ENCODE peak calls at places on chromosomes 1 and 21, in five cellular contexts. L, Y, A, R and W are unnamed samples. For H3K4me1, the result is how much of the 10 kb centered on the place peaks cover.

GRCh38 chr1:119285482-119285881 is 83.1 kb upstream of the HAO2 start:
- DNase-seq in L (no peak), Y (no peak), A (no peak), R (no peak), W (peak)

GRCh38 chr1:239819075-239819474 is 272.6 kb upstream of the FMN2 start:
- DNase-seq in L (no peak), Y (no peak), A (no peak), R (no peak), W (no peak)

GRCh38 chr1:228459091-228459993 is 27.8 kb upstream of the RNF187 start:
- DNase-seq in L (peak), Y (no peak), A (peak), R (no peak), W (no peak)

GRCh38 chr1:147837845-147838363 is 64.7 kb upstream of the GJA8 start:
- DNase-seq in L (no peak), Y (no peak), A (no peak), R (no peak), W (no peak)

GRCh38 chr1:37999434-38000232 is 5.7 kb downstream of the FHL3 start:
- DNase-seq in L (no peak), Y (no peak), A (no peak), R (no peak), W (peak)

GRCh38 chr1:28601696-28602095 is 9.6 kb downstream of the RAB42 start:
- DNase-seq in L (no peak), Y (no peak), A (no peak), R (no peak), W (peak)

GRCh38 chr1:117932576-117932975 is 3.0 kb downstream of the WDR3 start:
- DNase-seq in L (no peak), Y (no peak), A (no peak), R (no peak), W (no peak)

GRCh38 chr21:20997633-20998455 is at the start of gene NCAM2:
- DNase-seq in L (peak), Y (peak), A (peak), R (no peak), W (no peak)

GRCh38 chr1:118317836-118318614 is 133.0 kb upstream of the SPAG17 start:
- DNase-seq in L (no peak), Y (no peak), A (no peak), R (no peak), W (peak)

GRCh38 chr1:180178511-180179161 is 24.0 kb downstream of the QSOX1 start:
- DNase-seq in L (peak), Y (peak), A (peak), R (no peak), W (peak)

GRCh38 chr1:215104283-215104682 is 21.7 kb downstream of the KCNK2 start:
- DNase-seq in L (no peak), Y (no peak), A (no peak), R (no peak), W (no peak)

GRCh38 chr1:237748192-237748591 is 142.5 kb downstream of the ZP4 start:
- DNase-seq in L (no peak), Y (no peak), A (no peak), R (no peak), W (no peak)

GRCh38 chr21:35244514-35244913 is 195.4 kb upstream of the RUNX1 start:
- DNase-seq in L (no peak), Y (no peak), A (no peak), R (no peak), W (no peak)

GRCh38 chr1:94713472-94714141 is 106.5 kb upstream of the SLC44A3 start:
- DNase-seq in L (no peak), Y (no peak), A (peak), R (peak), W (peak)

GRCh38 chr1:7595338-7595737 is 175.8 kb upstream of the VAMP3 start:
- DNase-seq in L (no peak), Y (no peak), A (peak), R (no peak), W (no peak)

GRCh38 chr1:159786465-159786864 is 5.7 kb downstream of the DUSP23 start:
- DNase-seq in L (no peak), Y (no peak), A (no peak), R (no peak), W (no peak)

GRCh38 chr1:97562096-97562495 is 358.7 kb downstream of the DPYD start:
- DNase-seq in L (no peak), Y (no peak), A (no peak), R (no peak), W (no peak)

GRCh38 chr1:203478986-203479385 is 3.4 kb downstream of the PRELP start:
- DNase-seq in L (no peak), Y (no peak), A (no peak), R (no peak), W (no peak)

GRCh38 chr1:224922404-224923164 is 6.9 kb upstream of the DNAH14 start:
- DNase-seq in L (no peak), Y (no peak), A (no peak), R (no peak), W (peak)

GRCh38 chr1:6393400-6394187 is at the start of gene ACOT7:
- DNase-seq in L (peak), Y (peak), A (peak), R (no peak), W (peak)

GRCh38 chr1:223500560-223501425 is 107.6 kb downstream of the CCDC185 start:
- DNase-seq in L (no peak), Y (no peak), A (peak), R (peak), W (no peak)

GRCh38 chr1:90434460-90434859 is 282.6 kb downstream of the BARHL2 start:
- DNase-seq in L (no peak), Y (no peak), A (no peak), R (no peak), W (peak)

GRCh38 chr1:158516966-158517365 is 37.2 kb downstream of the OR6Y1 start:
- DNase-seq in L (no peak), Y (no peak), A (no peak), R (no peak), W (no peak)

GRCh38 chr1:160083968-160084770 is 2.8 kb downstream of the KCNJ9 start:
- DNase-seq in L (peak), Y (peak), A (peak), R (peak), W (no peak)

GRCh38 chr21:40166291-40166843 is 299.1 kb downstream of the PCP4 start:
- DNase-seq in L (no peak), Y (no peak), A (no peak), R (no peak), W (no peak)

GRCh38 chr1:227370463-227371254 is 52.4 kb upstream of the CDC42BPA start:
- DNase-seq in L (no peak), Y (no peak), A (no peak), R (no peak), W (no peak)

GRCh38 chr1:152111515-152111968 is 3.7 kb downstream of the TCHH start:
- DNase-seq in L (no peak), Y (no peak), A (no peak), R (no peak), W (no peak)

GRCh38 chr1:148367596-148367995 is 115.5 kb downstream of the PPIAL4G start:
- DNase-seq in L (no peak), Y (no peak), A (no peak), R (no peak), W (no peak)

GRCh38 chr1:31626451-31627202 is 9.1 kb downstream of the HCRTR1 start:
- DNase-seq in L (no peak), Y (no peak), A (no peak), R (no peak), W (peak)

GRCh38 chr1:13916530-13916929 is 216.5 kb downstream of the PRDM2 start:
- DNase-seq in L (no peak), Y (no peak), A (no peak), R (no peak), W (no peak)

GRCh38 chr1:147821883-147822282 is 61.5 kb upstream of the GJA5 start:
- DNase-seq in L (no peak), Y (no peak), A (no peak), R (no peak), W (no peak)

GRCh38 chr1:159999204-159999603 is 32.6 kb downstream of the PIGM start:
- DNase-seq in L (no peak), Y (no peak), A (no peak), R (no peak), W (no peak)

GRCh38 chr1:226995966-226996332 is 55.9 kb downstream of the COQ8A start:
- DNase-seq in L (no peak), Y (no peak), A (no peak), R (no peak), W (no peak)

GRCh38 chr1:53328490-53329182 is 766 bp upstream of the LRP8 start:
- DNase-seq in L (no peak), Y (no peak), A (peak), R (no peak), W (no peak)

GRCh38 chr1:119531606-119532323 is 24.8 kb downstream of the HSD3B1 start:
- DNase-seq in L (no peak), Y (no peak), A (no peak), R (no peak), W (no peak)

GRCh38 chr1:25740071-25740470 is 59.9 kb upstream of the SELENON start:
- DNase-seq in L (no peak), Y (no peak), A (peak), R (no peak), W (no peak)

GRCh38 chr1:93707956-93708355 is 26.3 kb upstream of the BCAR3 start:
- DNase-seq in L (no peak), Y (no peak), A (peak), R (no peak), W (no peak)
- H3K4me1 ChIP-seq in L (under half), Y (under half), A (under half), R (under half), W (under half)

DNA sequence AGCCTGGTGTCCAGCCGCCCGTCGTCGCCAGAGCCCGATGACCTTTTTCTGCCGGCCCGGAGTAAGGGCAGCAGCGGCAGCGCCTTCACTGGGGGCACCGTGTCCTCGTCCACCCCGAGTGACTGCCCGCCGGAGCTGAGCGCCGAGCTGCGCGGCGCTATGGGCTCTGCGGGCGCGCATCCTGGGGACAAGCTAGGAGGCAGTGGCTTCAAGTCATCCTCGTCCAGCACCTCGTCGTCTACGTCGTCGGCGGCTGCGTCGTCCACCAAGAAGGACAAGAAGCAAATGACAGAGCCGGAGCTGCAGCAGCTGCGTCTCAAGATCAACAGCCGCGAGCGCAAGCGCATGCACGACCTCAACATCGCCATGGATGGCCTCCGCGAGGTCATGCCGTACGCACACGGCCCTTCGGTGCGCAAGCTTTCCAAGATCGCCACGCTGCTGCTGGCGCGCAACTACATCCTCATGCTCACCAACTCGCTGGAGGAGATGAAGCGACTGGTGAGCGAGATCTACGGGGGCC is 1.2 kb downstream of the OLIG2 start:
- DNase-seq in L (no peak), Y (no peak), A (no peak), R (no peak), W (no peak)
- H3K27ac ChIP-seq in L (no peak), Y (no peak), A (no peak), R (no peak), W (no peak)

GRCh38 chr1:145964328-145965118 is at the start of the genes ANKRD34A and POLR3GL:
- DNase-seq in L (peak), Y (peak), A (peak), R (peak), W (peak)

GRCh38 chr1:145961425-145962156 is 2.8 kb downstream of the ANKRD34A start:
- DNase-seq in L (no peak), Y (peak), A (peak), R (no peak), W (no peak)

GRCh38 chr1:145965119-145965744 is 742 bp downstream of the POLR3GL start:
- DNase-seq in L (no peak), Y (no peak), A (no peak), R (no peak), W (no peak)

GRCh38 chr1:145962157-145963102 is 1.9 kb downstream of the ANKRD34A start:
- DNase-seq in L (no peak), Y (no peak), A (peak), R (no peak), W (no peak)

DNA sequence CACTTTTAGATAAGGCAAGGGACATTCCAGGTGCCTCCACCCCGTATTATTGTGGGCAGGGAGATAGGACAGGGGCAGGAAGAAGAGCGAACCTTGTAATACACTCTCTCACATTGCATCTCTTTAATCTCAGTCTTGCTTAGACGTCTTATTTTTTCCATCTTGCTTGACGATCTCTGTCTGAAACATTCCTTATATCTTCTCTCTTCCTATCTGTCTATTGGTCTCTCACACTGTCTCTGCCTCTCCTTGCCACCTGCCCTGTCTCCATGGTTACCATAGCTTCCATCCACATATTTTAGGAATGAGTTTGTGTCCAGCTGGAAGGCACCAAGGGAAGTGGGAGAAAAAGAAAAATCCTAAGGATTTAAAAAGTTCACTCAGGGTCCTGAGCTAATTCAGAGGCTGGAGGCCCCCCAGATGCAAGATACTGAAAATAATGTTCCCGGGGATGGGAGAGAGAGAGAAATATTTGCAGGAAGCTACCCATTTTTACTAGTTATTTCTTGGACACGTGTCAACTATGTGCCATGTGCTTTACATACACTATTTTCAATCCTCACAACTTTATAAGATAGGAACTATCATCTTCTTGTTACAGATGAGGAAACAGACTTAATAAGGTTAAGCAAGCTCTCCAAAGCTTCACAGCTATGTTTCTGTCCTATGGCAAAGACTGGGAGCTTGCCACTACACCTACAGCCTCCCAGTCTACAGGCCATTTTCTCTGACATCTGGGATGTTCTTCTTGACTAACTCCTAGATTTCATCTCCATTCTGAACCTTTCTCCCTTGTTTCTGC is 956 bp downstream of the ANKRD34A start:
- DNase-seq in L (no peak), Y (no peak), A (no peak), R (no peak), W (peak)
- H3K4me1 ChIP-seq in L (under half), Y (under half), A (under half), R (under half), W (under half)

GRCh38 chr1:3135746-3136455 is 66.9 kb downstream of the PRDM16 start:
- DNase-seq in L (no peak), Y (no peak), A (no peak), R (no peak), W (no peak)
- H3K27ac ChIP-seq in L (no peak), Y (no peak), A (peak), R (no peak), W (no peak)

GRCh38 chr21:44911066-44911383 is 9.7 kb downstream of the ITGB2 start:
- DNase-seq in L (no peak), Y (no peak), A (no peak), R (no peak), W (no peak)
- H3K4me1 ChIP-seq in L (half or more), Y (half or more), A (half or more), R (under half), W (half or more)

DNA sequence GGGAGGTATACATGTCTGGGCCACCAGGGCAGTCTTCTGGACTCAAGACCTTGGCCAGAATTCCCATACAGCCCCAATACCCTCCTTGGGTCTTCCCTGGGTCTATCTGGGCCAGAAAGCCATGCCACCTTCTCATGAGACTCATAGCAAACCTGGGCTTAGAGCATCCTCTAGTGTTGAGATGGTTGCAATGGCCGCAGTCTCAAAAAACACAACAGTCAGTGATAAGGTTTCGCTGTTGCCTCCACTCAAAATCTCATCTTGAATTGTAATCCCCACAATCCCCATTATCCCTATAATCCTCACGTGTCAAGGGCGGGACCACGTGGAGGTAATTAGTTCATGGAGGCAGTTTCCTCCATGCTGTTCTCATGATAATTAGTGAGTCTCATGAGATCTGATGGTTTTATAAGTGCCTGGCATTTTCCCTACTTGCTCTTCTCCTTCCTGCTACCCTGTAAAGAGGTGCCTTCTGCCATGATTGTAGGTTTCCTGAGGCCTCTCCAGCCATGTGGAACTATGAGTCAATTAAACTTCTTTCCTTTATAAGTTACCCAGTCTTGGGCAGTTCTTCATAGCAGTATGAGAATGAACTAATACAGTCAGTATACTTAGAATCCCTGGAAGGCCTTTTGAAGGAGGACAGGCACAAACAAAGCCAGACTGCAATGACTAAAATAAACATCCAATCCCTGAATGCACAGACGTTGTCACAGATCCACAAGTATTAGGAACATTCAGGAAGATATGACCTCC is 77.0 kb downstream of the CTH start:
- DNase-seq in L (peak), Y (no peak), A (no peak), R (no peak), W (peak)
- H3K27ac ChIP-seq in L (no peak), Y (no peak), A (no peak), R (no peak), W (no peak)

GRCh38 chr1:170262540-170262939 is 116.8 kb downstream of the NTMT2 start:
- DNase-seq in L (no peak), Y (no peak), A (no peak), R (no peak), W (no peak)
- H3K4me1 ChIP-seq in L (under half), Y (under half), A (under half), R (under half), W (under half)

GRCh38 chr1:209770636-209771415 is 13.5 kb downstream of the C1orf74 start:
- DNase-seq in L (no peak), Y (no peak), A (no peak), R (no peak), W (no peak)

GRCh38 chr1:209772116-209772515 is 12.2 kb downstream of the C1orf74 start:
- DNase-seq in L (no peak), Y (no peak), A (no peak), R (no peak), W (no peak)

GRCh38 chr1:209768354-209768774 is 12.5 kb downstream of the TRAF3IP3 start:
- DNase-seq in L (peak), Y (peak), A (no peak), R (no peak), W (no peak)

GRCh38 chr1:209769171-209769904 is 13.5 kb downstream of the TRAF3IP3 start:
- DNase-seq in L (peak), Y (peak), A (peak), R (no peak), W (peak)

DNA sequence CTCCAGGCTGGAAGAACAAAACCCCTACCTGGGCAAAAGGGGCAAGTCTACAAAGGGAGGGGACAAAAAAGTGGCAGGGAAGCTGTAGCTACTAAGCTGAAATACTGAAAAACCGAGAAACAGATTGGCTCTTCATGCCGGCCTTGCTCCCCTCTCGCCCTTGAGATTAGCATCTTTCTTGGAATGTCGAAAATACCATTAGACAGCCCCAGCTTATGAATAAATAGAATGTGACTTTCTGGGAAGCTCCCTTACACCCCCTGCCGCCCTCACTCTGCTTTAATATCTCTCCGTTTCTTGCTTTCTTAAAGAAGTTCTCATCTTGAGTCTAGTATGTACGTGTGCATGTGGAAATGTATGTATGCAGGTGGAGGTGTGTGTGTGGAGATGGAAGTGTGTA is 14.1 kb downstream of the TRAF3IP3 start:
- DNase-seq in L (no peak), Y (no peak), A (no peak), R (no peak), W (no peak)
- H3K27ac ChIP-seq in L (peak), Y (peak), A (peak), R (peak), W (no peak)

DNA sequence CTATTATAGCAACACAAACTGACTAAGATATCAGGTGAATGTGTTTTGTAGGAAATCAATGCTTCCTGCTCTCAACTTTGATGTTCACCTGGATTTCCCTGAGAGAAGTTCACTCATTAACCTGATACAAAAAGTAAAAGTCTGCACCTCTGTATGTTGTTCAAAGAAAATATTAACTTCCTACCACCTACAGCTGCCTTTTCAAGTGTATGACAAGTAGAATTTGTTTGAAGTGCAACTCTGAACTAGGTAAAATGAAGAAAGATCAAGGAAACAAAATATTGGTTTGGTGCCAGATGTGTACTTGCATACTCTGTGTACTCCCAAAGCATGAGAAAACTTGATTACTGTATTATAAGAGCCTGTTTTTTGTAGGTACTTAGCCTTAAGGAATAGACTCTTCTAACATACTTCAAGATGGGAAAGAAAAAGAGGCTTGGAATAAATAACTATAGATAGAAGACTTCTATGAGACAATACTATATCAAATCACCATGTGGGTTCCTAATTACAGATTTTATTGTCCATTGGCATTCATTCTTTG is 193.4 kb downstream of the APP start:
- DNase-seq in L (peak), Y (no peak), A (no peak), R (no peak), W (no peak)
- H3K4me1 ChIP-seq in L (under half), Y (under half), A (under half), R (under half), W (under half)